ENCODE peak calls at places on chromosomes 6 and 20, in eight cellular contexts. N, F, M, L, H, Z, X and S are unnamed samples.

GRCh38 chr6:135183532-135184440 is 2.7 kb downstream of the MYB start:
- DNase-seq in X (peak; percentile 46), H (peak; percentile 67), N (peak; percentile 93), L (no peak), F (peak; percentile 28), Z (peak; percentile 77), M (peak; percentile 90), S (no peak)

GRCh38 chr6:133179483-133179882 is 61.7 kb upstream of the EYA4 start:
- DNase-seq in H (no peak), X (peak; percentile 24), F (no peak), N (peak; percentile 4), L (no peak), M (no peak), Z (no peak), S (no peak)

GRCh38 chr6:87731818-87732661 is 30.0 kb upstream of the AKIRIN2 start:
- DNase-seq in M (peak; percentile 92), N (peak; percentile 96), F (peak; percentile 96), X (peak; percentile 89), Z (peak; percentile 51), L (peak; percentile 94), H (peak; percentile 96), S (no peak)

GRCh38 chr6:66599541-66599940 is 892.5 kb upstream of the EYS start:
- DNase-seq in N (no peak), Z (no peak), M (no peak), X (no peak), L (no peak), H (no peak), F (no peak), S (no peak)

GRCh38 chr6:33696538-33697518 is 14.7 kb downstream of the UQCC2 start:
- DNase-seq in N (peak; percentile 30), Z (no peak), H (peak; percentile 77), L (no peak), F (peak; percentile 68), X (peak; percentile 94), M (no peak), S (no peak)

GRCh38 chr20:25308671-25309394 is 60.9 kb downstream of the PYGB start:
- DNase-seq in N (peak; percentile 22), X (no peak), Z (no peak), L (no peak), H (no peak), F (peak; percentile 84), M (no peak), S (no peak)

GRCh38 chr6:162733489-162733888 is 5.7 kb downstream of the PACRG start:
- DNase-seq in X (no peak), N (no peak), H (no peak), L (no peak), M (no peak), Z (no peak), F (no peak), S (no peak)

GRCh38 chr6:24910850-24911712 is 24.7 kb downstream of the RIPOR2 start:
- DNase-seq in F (peak; percentile 77), L (peak; percentile 34), H (peak; percentile 61), M (no peak), Z (no peak), X (peak; percentile 50), N (no peak), S (no peak)

GRCh38 chr6:43676962-43677606 is 10.5 kb downstream of the MRPS18A start:
- DNase-seq in N (no peak), F (no peak), Z (no peak), L (no peak), H (no peak), M (no peak), X (no peak), S (no peak)

GRCh38 chr6:15654250-15654649 is 8.6 kb downstream of the DTNBP1 start:
- DNase-seq in N (no peak), M (no peak), F (peak; percentile 9), L (no peak), H (no peak), X (no peak), Z (no peak), S (no peak)

GRCh38 chr6:158633127-158633526 is 11.4 kb downstream of the DYNLT1 start:
- DNase-seq in L (no peak), Z (no peak), F (no peak), N (no peak), H (peak; percentile 15), M (peak; percentile 15), X (no peak), S (no peak)

GRCh38 chr20:60352580-60352979 is 394.4 kb downstream of the CDH26 start:
- DNase-seq in N (no peak), H (no peak), Z (no peak), F (no peak), X (no peak), L (no peak), M (no peak), S (no peak)

GRCh38 chr6:157569543-157569942 is 188.6 kb downstream of the ZDHHC14 start:
- DNase-seq in H (no peak), X (no peak), N (peak; percentile 38), F (no peak), Z (no peak), L (no peak), M (no peak), S (no peak)

GRCh38 chr6:88238065-88238464 is 71.9 kb upstream of the CNR1 start:
- DNase-seq in M (peak; percentile 20), N (peak; percentile 19), X (peak; percentile 9), H (no peak), F (peak; percentile 17), L (no peak), Z (peak; percentile 8), S (no peak)

GRCh38 chr6:160022793-160023192 is 53.9 kb downstream of the IGF2R start:
- DNase-seq in H (no peak), Z (no peak), L (no peak), X (no peak), F (no peak), M (no peak), N (no peak), S (no peak)

DNA sequence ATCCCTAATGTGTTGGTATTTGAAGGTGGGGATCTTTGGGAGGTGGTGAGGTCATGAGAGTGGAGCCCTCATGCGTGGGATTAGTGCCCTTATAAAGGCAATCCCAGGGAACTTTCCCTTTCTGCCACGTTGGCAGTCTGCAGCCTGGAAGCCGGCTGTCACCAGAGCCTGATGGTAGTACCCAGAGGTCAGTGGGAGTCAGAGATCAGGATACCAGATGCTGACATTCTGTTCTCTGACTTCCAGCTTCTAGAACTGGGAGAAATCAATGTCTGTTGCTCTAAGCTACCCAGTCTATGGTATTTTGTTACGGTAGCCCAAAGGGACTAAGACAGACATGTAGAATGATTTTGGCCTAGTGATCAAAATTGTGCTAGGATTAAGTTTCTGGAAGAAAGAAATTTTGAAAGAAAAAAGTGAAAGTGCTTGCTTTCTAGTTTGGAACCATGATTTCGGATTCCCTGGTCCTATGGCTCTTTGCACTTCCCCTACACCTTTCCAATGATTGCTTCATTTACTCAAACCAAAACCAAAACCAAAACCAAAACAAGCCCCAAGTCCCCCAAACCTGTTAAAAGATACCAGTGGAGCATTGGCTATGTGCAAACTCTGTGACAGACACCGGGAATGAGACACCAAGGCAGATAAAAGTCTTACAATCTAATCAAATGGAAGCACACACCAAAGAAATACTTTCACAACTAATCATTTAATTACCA is 173.7 kb upstream of the ZNF217 start:
- DNase-seq in Z (no peak), F (no peak), N (peak; percentile 39), H (no peak), M (no peak), L (no peak), X (no peak), S (no peak)
- H3K27ac ChIP-seq in Z (peak overlapping the region; percentile 7), F (no peak overlapping the region), N (peak overlapping the region; percentile 11), H (no peak overlapping the region), M (no peak overlapping the region), L (no peak overlapping the region), X (no peak overlapping the region), S (no peak overlapping the region)

GRCh38 chr6:106922626-106923025 is 51.9 kb downstream of the CD24 start:
- DNase-seq in Z (no peak), N (no peak), M (no peak), L (no peak), H (no peak), F (no peak), X (no peak), S (no peak)

GRCh38 chr6:106924699-106925523 is 49.6 kb downstream of the CD24 start:
- DNase-seq in L (no peak), H (peak; percentile 82), M (peak; percentile 93), F (no peak), X (no peak), Z (no peak), N (peak; percentile 70), S (no peak)

DNA sequence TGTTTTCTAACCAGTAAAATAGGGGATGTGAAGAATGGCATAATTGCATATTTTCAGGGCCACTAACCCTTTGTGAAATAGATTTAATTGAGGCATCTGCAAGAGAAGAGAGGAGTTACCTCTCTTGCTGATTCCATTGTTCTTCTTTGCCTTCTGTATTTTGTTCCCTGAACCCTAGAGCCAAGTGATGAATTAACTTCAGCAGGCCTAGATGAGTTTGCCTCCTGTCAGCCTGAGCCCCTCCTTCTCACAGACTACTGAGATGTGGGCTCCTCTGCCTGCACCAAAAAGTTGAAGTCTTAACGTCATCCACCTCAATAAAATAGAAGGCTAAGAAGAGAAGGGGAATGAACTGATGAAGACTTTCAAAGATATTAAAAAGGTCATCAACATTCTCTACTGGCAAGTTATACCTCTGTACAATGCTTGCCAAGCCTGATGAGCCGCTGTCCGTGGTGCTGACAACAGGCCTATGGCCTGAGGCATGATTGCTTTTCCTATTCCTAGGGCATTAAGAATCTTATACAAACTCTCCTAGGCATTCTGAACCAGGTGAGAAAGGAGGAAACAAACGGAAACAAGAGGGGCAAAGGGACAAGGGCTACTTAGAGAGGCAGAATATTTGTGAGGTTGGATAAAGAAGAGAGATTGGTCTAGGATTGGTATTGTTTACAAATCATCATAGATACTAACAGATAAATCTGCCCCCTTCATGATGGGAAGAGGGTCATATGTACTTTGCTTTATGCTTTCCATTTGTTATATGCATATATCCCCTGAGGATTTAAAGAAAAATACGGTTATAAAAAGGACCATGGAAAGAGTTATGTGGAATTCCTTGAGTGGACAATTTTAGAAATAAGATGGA is 46.8 kb downstream of the CD24 start:
- DNase-seq in M (peak; percentile 75), H (peak; percentile 57), F (peak; percentile 48), N (peak; percentile 42), Z (peak; percentile 48), L (no peak), X (peak; percentile 64), S (no peak)
- H3K27ac ChIP-seq in M (no peak overlapping the region), H (no peak overlapping the region), F (no peak overlapping the region), N (no peak overlapping the region), Z (no peak overlapping the region), L (no peak overlapping the region), X (no peak overlapping the region), S (no peak overlapping the region)

GRCh38 chr20:11843289-11843688 is 74.4 kb upstream of the BTBD3 start:
- DNase-seq in H (no peak), F (no peak), X (no peak), Z (no peak), N (no peak), M (no peak), L (no peak), S (no peak)
- H3K27ac ChIP-seq in H (no peak overlapping the region), F (no peak overlapping the region), X (no peak overlapping the region), Z (no peak overlapping the region), N (no peak overlapping the region), M (no peak overlapping the region), L (no peak overlapping the region), S (no peak overlapping the region)

DNA sequence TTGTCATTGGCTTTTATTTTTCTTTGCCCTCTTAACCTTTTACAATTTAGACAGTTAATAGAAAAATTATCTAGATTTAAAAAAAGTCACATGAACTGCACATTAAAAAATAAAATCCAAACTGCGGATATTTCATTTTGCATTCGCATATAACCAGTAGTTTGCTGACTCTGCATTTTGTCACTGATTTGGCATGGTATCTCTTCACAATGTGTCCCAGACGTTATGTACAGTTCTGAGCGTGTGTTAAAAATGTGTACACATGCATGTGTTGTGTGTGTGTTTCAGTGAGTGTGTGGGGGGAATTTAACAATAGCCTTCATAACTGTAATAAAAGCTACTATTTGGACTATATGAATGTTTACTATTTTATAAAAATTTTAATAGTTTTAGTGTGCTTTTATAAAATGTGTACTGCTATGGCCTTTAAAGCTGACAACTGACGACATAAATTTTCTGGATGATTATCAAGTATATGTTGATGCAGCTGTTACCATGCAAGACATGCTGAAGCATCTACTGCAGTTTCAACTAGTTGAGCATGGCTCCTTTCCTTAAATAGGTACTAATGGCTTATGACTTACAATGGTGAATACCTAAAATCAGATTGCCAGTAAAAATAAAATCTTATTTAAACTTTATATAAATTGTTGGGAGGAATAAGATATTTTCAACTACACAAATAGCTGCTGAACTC is 67.7 kb downstream of the HMGCLL1 start:
- DNase-seq in M (no peak), F (no peak), L (no peak), Z (no peak), H (no peak), N (no peak), X (no peak), S (no peak)
- H3K27ac ChIP-seq in M (no peak overlapping the region), F (no peak overlapping the region), L (no peak overlapping the region), Z (no peak overlapping the region), H (no peak overlapping the region), N (no peak overlapping the region), X (no peak overlapping the region), S (no peak overlapping the region)